ENCODE peak calls at places on chromosomes 13 and 19, in six cellular contexts. L is cardiac septum, Q is HS-5, U is naive B cell, E is ACHN, V is esophagus squamous epithelium. P is an unnamed sample.

GRCh38 chr13:108227651-108228272 is 9.6 kb downstream of the ABHD13 start:
- DNase-seq in L (no peak), Q (no peak), U (peak), E (peak), V (no peak), P (peak)

GRCh38 chr19:42132851-42133528 is 744 bp upstream of the POU2F2 start:
- DNase-seq in L (peak), Q (no peak), U (peak), E (peak), V (no peak), P (peak)

GRCh38 chr13:75467009-75467728 is 14.8 kb downstream of the TBC1D4 start:
- DNase-seq in L (no peak), Q (no peak), U (no peak), E (no peak), V (no peak), P (no peak)

GRCh38 chr19:52941941-52942370 is 18.7 kb upstream of the ZNF888 start:
- DNase-seq in L (no peak), Q (no peak), U (no peak), E (no peak), V (no peak), P (peak)

GRCh38 chr13:31773538-31773937 is 34.2 kb downstream of the RXFP2 start:
- DNase-seq in L (no peak), Q (peak), U (no peak), E (no peak), V (no peak), P (no peak)

GRCh38 chr13:97328222-97328790 is 105.7 kb upstream of the RAP2A start:
- DNase-seq in L (no peak), Q (peak), U (no peak), E (peak), V (no peak), P (no peak)

GRCh38 chr19:2648528-2648937 is 54.0 kb downstream of the GNG7 start:
- DNase-seq in L (peak), Q (no peak), U (peak), E (peak), V (no peak), P (peak)

GRCh38 chr13:90622547-90622946 is 724.9 kb upstream of the MIR17HG start:
- DNase-seq in L (no peak), Q (peak), U (no peak), E (no peak), V (no peak), P (no peak)

GRCh38 chr13:47908200-47908902 is 92.7 kb downstream of the SUCLA2 start:
- DNase-seq in L (no peak), Q (no peak), U (no peak), E (no peak), V (no peak), P (no peak)

GRCh38 chr19:32875428-32875827 is 5.9 kb upstream of the SLC7A9 start:
- DNase-seq in L (no peak), Q (no peak), U (no peak), E (no peak), V (no peak), P (no peak)

GRCh38 chr13:40167327-40167726 is 499.1 kb downstream of the FOXO1 start:
- DNase-seq in L (no peak), Q (no peak), U (no peak), E (no peak), V (no peak), P (no peak)

GRCh38 chr13:75612354-75612753 is 23.8 kb upstream of the LMO7 start:
- DNase-seq in L (no peak), Q (no peak), U (no peak), E (no peak), V (no peak), P (no peak)

GRCh38 chr13:99028890-99029289 is 51.0 kb upstream of the DOCK9 start:
- DNase-seq in L (no peak), Q (no peak), U (no peak), E (peak), V (no peak), P (peak)

GRCh38 chr19:21202865-21203494 is 61.1 kb downstream of the ZNF431 start:
- DNase-seq in L (no peak), Q (no peak), U (peak), E (peak), V (no peak), P (peak)

GRCh38 chr13:96089139-96089538 is 768 bp upstream of the HS6ST3 start:
- DNase-seq in L (no peak), Q (no peak), U (no peak), E (no peak), V (no peak), P (no peak)